ENCODE peak calls at places on chromosomes 16 and 17, in six cellular contexts. L is SK-N-SH, Z is HepG2, P is GM12892, A is H1, O is GM12878. F is an unnamed sample.

GRCh38 chr16:3748307-3748706 is 31.0 kb upstream of the TRAP1 start:
- DNase-seq in O (no peak), L (no peak), A (no peak), P (no peak), Z (no peak), F (no peak)

GRCh38 chr17:82592289-82592683 is 56.0 kb downstream of the WDR45B start:
- DNase-seq in O (no peak), L (peak), A (no peak), P (no peak), Z (peak), F (no peak)

GRCh38 chr17:73710095-73710592 is 65.9 kb upstream of the SDK2 start:
- DNase-seq in P (peak), Z (peak), A (peak), L (peak), O (peak), F (peak)

GRCh38 chr17:79950711-79951110 is 85.0 kb downstream of the TBC1D16 start:
- DNase-seq in P (no peak), L (no peak), Z (no peak), A (no peak), O (no peak), F (no peak)

GRCh38 chr17:78241277-78242023 is 10.0 kb downstream of the TMEM235 start:
- DNase-seq in O (no peak), Z (peak), P (no peak), A (peak), L (peak), F (no peak)

GRCh38 chr16:11133344-11133921 is 122.6 kb downstream of the SOCS1 start:
- DNase-seq in Z (peak), O (no peak), P (no peak), L (no peak), A (no peak), F (no peak)

GRCh38 chr17:41518031-41518430 is 659 bp downstream of the KRT15 start:
- DNase-seq in Z (no peak), A (no peak), P (no peak), L (no peak), O (no peak), F (no peak)

GRCh38 chr17:57211543-57211942 is 44.8 kb upstream of the MSI2 start:
- DNase-seq in P (no peak), O (no peak), Z (peak), L (no peak), A (no peak), F (no peak)

GRCh38 chr16:508884-509736 is 18.4 kb upstream of the CAPN15 start:
- DNase-seq in A (no peak), Z (peak), O (no peak), P (no peak), L (peak), F (no peak)

GRCh38 chr17:51734976-51735375 is 423.5 kb downstream of the CA10 start:
- DNase-seq in P (no peak), L (no peak), Z (no peak), O (no peak), A (no peak), F (no peak)

GRCh38 chr17:62626719-62627218 is 701 bp upstream of the MRC2 start:
- DNase-seq in Z (peak), L (peak), A (no peak), O (no peak), P (no peak), F (peak)

GRCh38 chr17:79624658-79625478 is 14.0 kb upstream of the RBFOX3 start:
- DNase-seq in L (peak), Z (no peak), O (no peak), A (peak), P (peak), F (no peak)

DNA sequence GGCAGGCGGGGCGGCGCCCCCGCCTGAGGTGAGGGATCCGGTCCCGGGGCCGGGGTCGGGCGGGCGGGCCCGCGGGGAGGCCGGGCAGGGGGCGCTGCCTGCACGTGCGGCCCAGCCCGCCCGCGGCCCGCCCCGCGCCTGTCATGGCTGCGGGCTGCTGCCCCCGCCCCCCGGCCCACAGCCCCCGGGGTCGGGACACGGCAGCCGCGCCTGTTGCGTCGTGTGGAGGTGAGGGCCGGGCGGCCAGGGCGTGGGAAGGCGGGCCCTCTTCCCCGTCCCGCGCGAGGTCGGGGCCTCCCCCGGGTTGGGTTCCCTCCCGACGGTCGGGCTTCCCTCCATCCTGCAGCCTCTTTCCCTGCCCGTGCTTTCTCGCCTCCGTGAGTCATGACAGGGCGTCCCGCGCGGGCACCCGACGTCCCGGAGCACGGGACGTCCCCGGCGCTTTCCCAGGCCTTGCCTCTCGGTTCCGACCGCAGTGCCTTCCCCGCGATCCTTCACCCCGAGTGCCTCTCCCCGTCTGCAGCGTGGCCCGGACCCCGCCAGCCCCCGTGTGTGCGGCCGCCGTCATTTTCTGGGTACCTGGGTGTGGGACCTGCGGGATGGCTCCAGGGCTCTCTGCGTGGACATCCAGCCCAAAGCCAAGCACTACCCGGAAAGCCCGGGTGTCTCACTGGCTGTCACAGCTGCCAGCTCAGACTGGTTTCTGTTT is 76.7 kb downstream of the CHD9 start:
- DNase-seq in A (peak), O (no peak), L (peak), P (peak), Z (peak), F (peak)
- TF ChIP-seq TAF1 in A (no peak), O (no peak), L (no peak), P (no peak), Z (no peak), F (no peak)

DNA sequence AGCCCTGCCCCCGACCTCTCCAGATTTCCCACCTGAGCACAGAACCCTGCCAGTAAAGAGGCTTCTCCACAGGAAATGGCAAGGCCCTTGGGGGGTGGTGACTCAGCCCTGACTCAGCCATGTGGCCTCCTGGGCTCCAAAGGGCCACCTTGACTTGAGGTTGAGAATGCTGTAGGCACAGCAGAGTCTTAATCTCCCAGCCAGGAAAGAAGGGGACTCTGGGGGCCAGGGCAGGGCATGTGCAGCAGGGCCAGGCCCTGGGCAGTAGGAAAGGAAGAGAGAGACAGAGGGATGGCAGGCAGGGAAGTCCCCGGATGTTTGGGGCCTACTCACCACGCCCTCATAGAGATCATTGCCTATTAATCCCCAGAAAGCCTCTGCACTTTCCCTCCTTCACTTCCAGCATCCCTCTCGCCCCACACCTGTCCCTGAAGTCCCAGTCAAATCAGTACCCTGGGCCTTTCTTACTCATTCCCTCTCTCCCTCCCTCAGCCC is 4.8 kb upstream of the ITGA3 start:
- DNase-seq in A (no peak), P (no peak), Z (no peak), O (no peak), L (no peak), F (no peak)
- TF ChIP-seq TAF1 in A (no peak), P (no peak), Z (no peak), O (no peak), L (peak), F (no peak)

GRCh38 chr17:49051269-49051668 is 54.1 kb downstream of the IGF2BP1 start:
- DNase-seq in P (no peak), A (no peak), L (no peak), O (no peak), Z (no peak), F (no peak)
- TF ChIP-seq TAF1 in P (no peak), A (no peak), L (no peak), O (no peak), Z (no peak), F (no peak)

DNA sequence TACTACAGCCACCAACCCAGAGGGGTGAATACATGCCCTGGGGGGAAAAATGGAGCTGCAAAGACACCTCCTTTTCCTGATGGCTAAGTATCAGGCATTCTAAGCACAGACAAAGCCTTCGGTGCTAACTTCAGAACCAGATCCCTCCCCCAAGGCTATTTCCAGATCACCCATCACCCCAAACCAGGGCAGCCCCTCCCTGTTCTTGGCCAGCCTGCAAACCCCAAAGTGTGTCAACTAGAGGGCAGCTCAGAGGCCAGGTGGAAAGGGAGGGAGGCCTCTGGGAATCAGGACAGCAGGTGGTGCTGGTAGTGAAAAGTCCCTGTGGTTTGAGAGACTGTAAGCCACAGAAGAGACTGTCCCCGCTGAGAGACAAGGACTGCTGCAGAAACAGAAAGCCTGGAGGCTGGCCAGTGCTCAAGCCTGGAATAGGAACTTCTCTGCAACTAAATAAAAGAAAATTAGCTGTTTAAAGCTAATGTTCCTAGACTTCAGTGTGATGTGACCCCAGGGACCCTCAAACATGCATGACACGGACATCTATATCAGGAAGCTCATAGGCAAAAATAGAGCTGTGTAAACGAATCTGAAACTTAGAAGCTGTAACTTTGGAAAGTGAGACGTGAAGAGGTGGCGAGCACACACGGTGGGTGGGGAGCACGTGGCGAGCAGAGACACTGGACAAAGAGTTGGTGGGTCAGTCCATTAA is 9.1 kb downstream of the TUBG1 start:
- DNase-seq in O (peak), L (peak), A (peak), Z (peak), P (peak), F (peak)
- TF ChIP-seq TAF1 in O (peak), L (no peak), A (no peak), Z (no peak), P (no peak), F (no peak)

GRCh38 chr16:62950351-62950750 is 914.1 kb upstream of the CDH8 start:
- DNase-seq in O (no peak), L (no peak), Z (no peak), A (no peak), P (no peak), F (no peak)

GRCh38 chr16:62954144-62955032 is 918.1 kb upstream of the CDH8 start:
- DNase-seq in Z (no peak), A (no peak), P (no peak), O (no peak), L (no peak), F (no peak)

GRCh38 chr16:62955033-62955349 is 918.8 kb upstream of the CDH8 start:
- DNase-seq in A (no peak), L (no peak), P (no peak), O (no peak), Z (no peak), F (no peak)
- TF ChIP-seq TAF1 in A (no peak), L (no peak), P (no peak), O (no peak), Z (no peak), F (no peak)

GRCh38 chr16:81445143-81445922 is 725 bp downstream of the CMIP start:
- DNase-seq in Z (no peak), L (peak), O (no peak), A (peak), P (peak), F (peak)
- TF ChIP-seq TAF1 in Z (peak), L (no peak), O (no peak), A (peak), P (no peak), F (no peak)

GRCh38 chr16:15950869-15951268 is 1.5 kb downstream of the ABCC1 start:
- DNase-seq in O (no peak), P (no peak), A (no peak), Z (no peak), L (peak), F (no peak)

GRCh38 chr16:15953477-15953876 is 4.1 kb downstream of the ABCC1 start:
- DNase-seq in L (no peak), A (no peak), Z (no peak), O (no peak), P (no peak), F (no peak)

GRCh38 chr16:15951852-15952251 is 2.4 kb downstream of the ABCC1 start:
- DNase-seq in A (no peak), Z (peak), L (no peak), O (no peak), P (no peak), F (no peak)

GRCh38 chr16:15953929-15954813 is 4.8 kb downstream of the ABCC1 start:
- DNase-seq in L (no peak), P (no peak), O (no peak), Z (no peak), A (no peak), F (no peak)

GRCh38 chr16:15952265-15952711 is 2.9 kb downstream of the ABCC1 start:
- DNase-seq in A (no peak), P (no peak), L (peak), O (no peak), Z (peak), F (no peak)
- TF ChIP-seq TAF1 in A (no peak), P (no peak), L (no peak), O (no peak), Z (no peak), F (no peak)

GRCh38 chr17:7060165-7060890 is 16.4 kb upstream of the SLC16A11 start:
- DNase-seq in P (no peak), A (no peak), Z (peak), L (no peak), O (no peak), F (no peak)
- TF ChIP-seq TAF1 in P (no peak), A (no peak), Z (no peak), L (no peak), O (no peak), F (no peak)

F was measured in GM12891.